ENCODE peak calls at places on chromosomes 2 and 18, in four cellular contexts. X, H, A and W are unnamed samples.
A peak's percentile ranks its signal among the peaks of the same experiment; 100 is the strongest.

GRCh38 chr2:42342061-42342794 is 18.8 kb downstream of the COX7A2L start:
- DNase-seq in X (peak; percentile 82), H (no peak), A (no peak), W (no peak)

GRCh38 chr18:383135-383534 is 115.3 kb upstream of the THOC1 start:
- DNase-seq in X (no peak), H (no peak), A (no peak), W (no peak)

GRCh38 chr2:177689623-177690022 is 297.1 kb downstream of the AGPS start:
- DNase-seq in X (no peak), H (no peak), A (peak; percentile 22), W (no peak)

GRCh38 chr18:51342815-51343214 is 145.3 kb upstream of the MEX3C start:
- DNase-seq in X (peak; percentile 7), H (no peak), A (no peak), W (peak; percentile 4)

GRCh38 chr2:25323042-25323514 is 18.6 kb downstream of the DNMT3A start:
- DNase-seq in X (no peak), H (no peak), A (peak; percentile 83), W (no peak)

GRCh38 chr2:130328710-130329109 is 14.0 kb upstream of the IMP4 start:
- DNase-seq in X (no peak), H (no peak), A (no peak), W (no peak)

GRCh38 chr2:42234056-42234455 is 64.9 kb downstream of the EML4 start:
- DNase-seq in X (no peak), H (no peak), A (no peak), W (no peak)

GRCh38 chr2:100632021-100632420 is 69.2 kb downstream of the PDCL3 start:
- DNase-seq in X (no peak), H (no peak), A (no peak), W (no peak)

GRCh38 chr2:236776695-236777251 is 207.1 kb downstream of the ACKR3 start:
- DNase-seq in X (no peak), H (no peak), A (no peak), W (peak; percentile 33)

GRCh38 chr18:61992923-61993322 is 100.1 kb upstream of the RNF152 start:
- DNase-seq in X (peak; percentile 18), H (no peak), A (no peak), W (no peak)
- TF ChIP-seq BHLHE40 in X (no peak), H (no peak), A (no peak), W (no peak)

GRCh38 chr2:105796791-105797190 is 52.1 kb downstream of the NCK2 start:
- DNase-seq in X (no peak), H (no peak), A (no peak), W (no peak)

GRCh38 chr2:105797298-105797819 is 52.6 kb downstream of the NCK2 start:
- DNase-seq in X (peak; percentile 35), H (peak; percentile 65), A (no peak), W (no peak)

GRCh38 chr2:105794926-105795574 is 50.3 kb downstream of the NCK2 start:
- DNase-seq in X (no peak), H (no peak), A (no peak), W (no peak)

GRCh38 chr2:105796131-105796638 is 51.5 kb downstream of the NCK2 start:
- DNase-seq in X (no peak), H (no peak), A (no peak), W (no peak)

GRCh38 chr2:105795575-105795934 is 50.8 kb downstream of the NCK2 start:
- DNase-seq in X (no peak), H (no peak), A (no peak), W (no peak)
- TF ChIP-seq REST in X (no peak), H (no peak), A (no peak), W (no peak)

DNA sequence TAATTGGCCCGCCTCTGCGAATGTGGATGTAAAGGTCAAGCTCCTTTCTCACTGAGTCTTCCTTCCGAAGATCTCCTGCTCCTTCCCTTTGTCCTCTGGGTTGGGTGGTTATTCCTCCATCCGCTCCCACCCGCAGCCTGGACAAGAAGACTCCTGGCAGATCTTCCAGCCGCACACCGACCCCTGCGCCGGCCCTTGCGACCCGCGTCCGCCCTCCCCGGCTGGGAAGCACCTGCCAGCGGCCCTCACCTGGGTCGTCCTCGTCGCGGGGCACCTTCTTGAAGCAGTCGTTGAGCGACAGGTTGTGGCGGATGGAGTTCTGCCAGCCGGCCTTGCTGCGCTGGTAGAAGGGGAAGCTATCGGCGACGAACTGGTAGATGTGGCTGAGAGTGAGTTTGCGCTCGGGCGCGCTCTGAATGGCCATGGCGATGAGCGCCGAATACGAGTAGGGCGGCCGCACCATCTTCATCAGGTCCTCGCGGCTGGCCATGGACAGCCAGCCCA is 794 bp downstream of the FOXI3 start:
- DNase-seq in X (no peak), H (no peak), A (no peak), W (no peak)
- TF ChIP-seq BHLHE40 in X (no peak), H (no peak), A (no peak), W (no peak)

GRCh38 chr2:2102870-2103269 is 228.2 kb downstream of the MYT1L start:
- DNase-seq in X (no peak), H (no peak), A (no peak), W (no peak)
- TF ChIP-seq REST in X (no peak), H (no peak), A (no peak), W (no peak)

GRCh38 chr2:196481323-196481695 is 158.2 kb upstream of the CCDC150 start:
- DNase-seq in X (no peak), H (no peak), A (no peak), W (no peak)
- TF ChIP-seq BHLHE40 in X (no peak), H (no peak), A (no peak), W (no peak)

GRCh38 chr2:165953306-165953654 is 296 bp downstream of the TTC21B start:
- DNase-seq in X (peak; percentile 54), H (no peak), A (no peak), W (no peak)

GRCh38 chr2:165952085-165952484 is 1.5 kb downstream of the TTC21B start:
- DNase-seq in X (no peak), H (no peak), A (no peak), W (no peak)

GRCh38 chr2:165952600-165953210 is 871 bp downstream of the TTC21B start:
- DNase-seq in X (peak; percentile 12), H (no peak), A (peak; percentile 43), W (no peak)

GRCh38 chr2:165957030-165957675 is 3.6 kb upstream of the TTC21B start:
- DNase-seq in X (no peak), H (no peak), A (no peak), W (no peak)

DNA sequence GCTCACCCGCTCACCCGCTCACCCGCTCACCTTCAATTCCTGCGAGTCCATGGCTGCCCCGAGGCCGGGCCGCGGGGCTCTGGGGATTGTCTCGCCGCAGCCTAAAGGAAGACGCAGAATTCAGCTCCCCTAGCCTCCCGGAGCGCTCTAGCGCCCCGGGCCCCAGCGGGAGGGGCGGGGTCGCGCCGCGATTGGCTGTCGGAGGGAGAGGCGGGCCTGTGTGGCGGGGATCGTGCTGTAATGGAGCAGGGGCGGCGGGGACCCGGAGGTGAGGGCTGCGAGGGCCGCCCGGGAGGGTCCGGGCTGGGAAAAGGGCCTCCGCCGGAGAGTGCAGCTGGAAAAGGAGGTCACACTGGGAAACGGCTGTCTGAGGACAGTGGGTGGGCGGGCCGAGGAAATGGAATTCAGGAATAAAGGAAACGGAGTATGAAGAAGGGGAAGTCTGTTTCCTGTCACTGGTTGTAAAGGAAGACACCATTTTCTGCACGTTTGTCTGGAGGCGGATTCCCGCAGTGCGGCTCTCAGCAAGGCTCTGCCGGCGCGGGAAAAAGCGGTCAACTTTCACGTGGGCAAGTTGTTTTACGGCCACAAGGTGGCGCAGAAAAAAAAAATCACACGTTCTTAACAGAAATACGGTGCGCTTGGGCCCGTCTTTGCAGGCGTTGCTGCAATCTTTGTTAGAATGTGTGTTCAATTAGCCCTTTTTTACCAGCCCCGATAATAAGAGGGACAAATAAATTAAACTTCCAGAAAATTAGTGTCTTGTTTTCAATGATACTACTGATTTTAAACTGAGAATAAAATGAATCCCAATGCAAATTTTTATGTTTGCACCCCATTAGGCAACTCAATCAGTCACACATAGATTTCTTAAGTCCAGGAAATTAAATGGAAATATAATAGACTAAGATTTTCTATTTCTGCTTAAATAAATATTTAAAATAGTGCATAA is at the start of gene TTC21B:
- DNase-seq in X (peak; percentile 93), H (peak; percentile 64), A (peak; percentile 97), W (peak; percentile 95)
- TF ChIP-seq REST in X (peak; percentile 76), H (no peak), A (no peak), W (no peak)